ENCODE peak calls at places on chromosomes 2 and 18, in five cellular contexts. X is RCC 7860, V is NCI-H2029 treated with DMSO at 0.1 percent for 48 hours, R is psoas muscle, S is NCI-H2081. T is an unnamed sample.

GRCh38 chr2:8146329-8147048 is 535.4 kb upstream of the ID2 start:
- DNase-seq in X (no peak), S (peak), R (no peak), V (peak), T (no peak)

GRCh38 chr2:133737597-133737996 is 169.3 kb upstream of the NCKAP5 start:
- DNase-seq in X (no peak), V (no peak), R (no peak), S (no peak), T (no peak)

GRCh38 chr2:128427356-128427755 is 108.7 kb upstream of the HS6ST1 start:
- DNase-seq in S (no peak), V (no peak), R (no peak), X (no peak), T (no peak)

GRCh38 chr18:46754188-46754587 is 2.7 kb downstream of the ST8SIA5 start:
- DNase-seq in S (no peak), X (no peak), V (no peak), R (no peak), T (no peak)

GRCh38 chr18:32289480-32290075 is 99.7 kb downstream of the MEP1B start:
- DNase-seq in V (peak), S (peak), X (peak), R (no peak), T (peak)

GRCh38 chr2:189515264-189515663 is 65.3 kb downstream of the SLC40A1 start:
- DNase-seq in R (no peak), V (no peak), X (no peak), S (no peak), T (no peak)

GRCh38 chr2:195590866-195591215 is 66.2 kb upstream of the SLC39A10 start:
- DNase-seq in X (no peak), R (no peak), S (no peak), V (no peak), T (no peak)

GRCh38 chr2:120372816-120373215 is 26.9 kb downstream of the INHBB start:
- DNase-seq in S (no peak), R (no peak), V (no peak), X (no peak), T (no peak)

GRCh38 chr2:56580242-56580641 is 396.5 kb downstream of the CCDC85A start:
- DNase-seq in V (no peak), X (peak), R (no peak), S (no peak), T (no peak)

GRCh38 chr2:151649966-151650365 is 84.3 kb downstream of the NEB start:
- DNase-seq in X (no peak), S (no peak), V (no peak), R (no peak), T (peak)

GRCh38 chr2:96091141-96091710 is 25.1 kb downstream of the ADRA2B start:
- DNase-seq in X (no peak), S (no peak), V (no peak), R (no peak), T (no peak)

GRCh38 chr2:190996338-190996946 is 17.5 kb downstream of the STAT1 start:
- DNase-seq in S (no peak), V (no peak), X (no peak), R (no peak), T (no peak)

GRCh38 chr18:24846133-24846532 is 385.7 kb downstream of the HRH4 start:
- DNase-seq in X (no peak), S (no peak), V (no peak), R (no peak), T (no peak)

GRCh38 chr2:210199186-210199765 is 26.0 kb downstream of the ACADL start:
- DNase-seq in X (peak), V (peak), S (peak), R (no peak), T (no peak)

GRCh38 chr2:172038604-172039003 is 38.9 kb downstream of the METAP1D start:
- DNase-seq in R (no peak), V (no peak), X (no peak), S (peak), T (no peak)

GRCh38 chr2:88517759-88518201 is 65.3 kb upstream of the FOXI3 start:
- DNase-seq in R (no peak), V (peak), S (no peak), X (no peak), T (no peak)

GRCh38 chr2:230891108-230891507 is 26.4 kb downstream of the ITM2C start:
- DNase-seq in X (no peak), V (no peak), R (no peak), S (no peak), T (no peak)

GRCh38 chr2:11022874-11023273 is 111.1 kb downstream of the KCNF1 start:
- DNase-seq in V (no peak), X (peak), S (no peak), R (no peak), T (no peak)

GRCh38 chr18:60895181-60895580 is 438.0 kb upstream of the CDH20 start:
- DNase-seq in S (no peak), R (no peak), X (no peak), V (no peak), T (no peak)

GRCh38 chr2:100944617-100945432 is 57.3 kb upstream of the RPL31 start:
- DNase-seq in S (no peak), V (no peak), R (no peak), X (no peak), T (no peak)

GRCh38 chr2:231926761-231927565 is 767 bp upstream of the NPPC start:
- DNase-seq in S (peak), X (no peak), R (no peak), V (no peak), T (no peak)

GRCh38 chr2:196586511-196586991 is 53.0 kb upstream of the CCDC150 start:
- DNase-seq in R (no peak), S (no peak), X (peak), V (no peak), T (no peak)

GRCh38 chr2:79770926-79771325 is 258.1 kb downstream of the CTNNA2 start:
- DNase-seq in R (no peak), S (no peak), X (no peak), V (no peak), T (no peak)

GRCh38 chr2:179981085-179981484 is 26.0 kb downstream of the CWC22 start:
- DNase-seq in R (no peak), S (peak), X (no peak), V (peak), T (no peak)

GRCh38 chr2:222292113-222292737 is 6.6 kb downstream of the PAX3 start:
- DNase-seq in S (no peak), X (no peak), V (no peak), R (no peak), T (no peak)

GRCh38 chr18:32891797-32892196 is 119.0 kb upstream of the KLHL14 start:
- DNase-seq in X (no peak), R (no peak), V (no peak), S (no peak), T (no peak)

T was measured in gastrocnemius medialis.